ENCODE peak calls at places on chromosomes 2 and 18, in five cellular contexts. Z is HepG2, U is GM12878, S is K562, P is H1. Q is an unnamed sample. For H3K4me1, the result is how much of the 10 kb centered on the place peaks cover.

GRCh38 chr2:133312335-133312734 is 255.9 kb downstream of the NCKAP5 start:
- DNase-seq in Z (no peak), U (no peak), S (no peak), P (no peak), Q (no peak)

GRCh38 chr18:13266208-13267100 is 47.9 kb downstream of the LDLRAD4 start:
- DNase-seq in Z (no peak), U (no peak), S (no peak), P (no peak), Q (no peak)

GRCh38 chr18:44537521-44537920 is 143.2 kb upstream of the SETBP1 start:
- DNase-seq in Z (no peak), U (no peak), S (no peak), P (peak), Q (no peak)

GRCh38 chr18:11316546-11316945 is 167.2 kb upstream of the PIEZO2 start:
- DNase-seq in Z (no peak), U (no peak), S (no peak), P (no peak), Q (no peak)

GRCh38 chr2:196170202-196170680 is 1.1 kb downstream of the STK17B start:
- DNase-seq in Z (peak), U (no peak), S (peak), P (no peak), Q (peak)

GRCh38 chr2:38619458-38620164 is 16.9 kb upstream of the HNRNPLL start:
- DNase-seq in Z (no peak), U (no peak), S (no peak), P (no peak), Q (no peak)

GRCh38 chr2:191115391-191115790 is 35.4 kb downstream of the STAT4 start:
- DNase-seq in Z (no peak), U (peak), S (no peak), P (no peak), Q (no peak)

GRCh38 chr18:31603335-31603734 is 11.7 kb downstream of the TTR start:
- DNase-seq in Z (no peak), U (no peak), S (no peak), P (no peak), Q (no peak)

GRCh38 chr2:105754011-105754410 is 9.3 kb downstream of the NCK2 start:
- DNase-seq in Z (no peak), U (no peak), S (no peak), P (no peak), Q (no peak)

DNA sequence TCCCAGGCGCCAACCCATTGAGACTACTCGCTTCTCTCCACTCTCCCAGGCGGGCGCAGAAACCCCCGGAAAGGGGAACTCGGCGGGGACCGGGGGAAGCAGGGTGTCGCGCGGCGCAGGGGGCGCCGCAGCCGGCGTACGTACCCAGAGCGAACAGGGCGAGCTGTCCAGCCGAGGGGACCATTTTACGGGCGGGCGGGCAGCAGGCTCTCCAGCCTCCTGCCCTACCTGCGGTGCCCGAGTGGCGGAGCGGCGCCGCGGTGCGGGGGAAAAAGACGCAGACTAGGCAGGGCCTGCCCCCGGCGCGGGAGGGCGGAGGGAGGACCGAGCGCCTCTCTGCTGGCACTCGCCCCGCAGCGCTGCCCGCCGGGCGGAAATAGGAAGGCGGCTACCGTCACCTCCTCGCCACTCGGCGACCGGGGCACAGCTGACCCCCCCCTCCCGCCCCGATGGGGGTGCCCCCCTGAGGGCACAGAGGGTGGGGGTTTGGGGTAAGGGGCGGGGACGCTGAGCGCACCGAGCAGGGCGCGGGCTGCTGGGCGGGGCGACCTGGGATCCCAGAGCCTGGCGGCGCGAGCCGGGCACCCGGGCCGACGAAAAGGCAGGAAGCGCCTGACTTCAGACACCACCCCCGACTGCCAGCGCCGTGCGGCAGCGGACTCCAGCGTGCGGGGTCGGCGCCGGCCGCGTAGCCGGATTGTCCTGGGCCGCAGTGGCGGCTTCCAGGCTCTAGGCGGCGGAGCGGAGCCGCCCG is at the start of gene TGFA:
- DNase-seq in Z (peak), U (no peak), S (peak), P (peak), Q (peak)
- H3K4me1 ChIP-seq in Z (half or more), U (under half), S (under half), P (under half), Q (under half)

GRCh38 chr2:223980397-223980735 is 23.1 kb downstream of the MRPL44 start:
- DNase-seq in Z (no peak), U (no peak), S (no peak), P (no peak), Q (no peak)
- TF ChIP-seq CREB1 in Z (no peak), U (no peak), S (no peak), P (no peak), Q (no peak)

GRCh38 chr2:224561234-224562005 is 23.7 kb downstream of the CUL3 start:
- DNase-seq in Z (no peak), U (peak), S (no peak), P (no peak), Q (no peak)
- H3K4me1 ChIP-seq in Z (under half), U (under half), S (under half), P (under half), Q (under half)

GRCh38 chr2:13414907-13415306 is 698.2 kb downstream of the TRIB2 start:
- DNase-seq in Z (no peak), U (no peak), S (no peak), P (no peak), Q (no peak)

DNA sequence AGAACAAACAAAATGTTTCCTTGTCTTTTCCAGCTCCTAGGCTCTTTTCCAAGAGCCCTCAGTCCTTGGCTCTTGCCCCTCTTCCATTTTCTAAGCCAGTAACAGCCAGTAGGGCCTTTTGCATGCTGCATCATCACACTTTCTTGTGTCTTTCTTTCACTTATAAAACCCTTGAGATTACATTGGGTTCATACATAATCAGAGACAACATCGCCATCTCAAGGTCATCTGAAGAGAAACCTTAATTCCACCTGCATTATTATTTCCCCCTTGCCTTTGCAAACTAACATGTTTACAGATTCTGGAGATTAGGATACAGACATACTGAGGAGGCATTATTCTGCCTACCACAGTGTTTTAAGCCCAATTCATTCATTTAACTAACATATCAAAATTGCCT is 697.3 kb downstream of the TRIB2 start:
- DNase-seq in Z (no peak), U (no peak), S (no peak), P (no peak), Q (peak)
- TF ChIP-seq CREB1 in Z (no peak), U (no peak), S (no peak), P (no peak), Q (no peak)

GRCh38 chr2:70523996-70524965 is 29.3 kb downstream of the TGFA start:
- DNase-seq in Z (peak), U (no peak), S (no peak), P (peak), Q (peak)

GRCh38 chr2:70523672-70523995 is 30.0 kb downstream of the TGFA start:
- DNase-seq in Z (no peak), U (no peak), S (no peak), P (no peak), Q (no peak)

GRCh38 chr2:70520825-70521224 is 32.8 kb downstream of the TGFA start:
- DNase-seq in Z (no peak), U (no peak), S (no peak), P (no peak), Q (no peak)

GRCh38 chr2:70525032-70525431 is 28.6 kb downstream of the TGFA start:
- DNase-seq in Z (peak), U (no peak), S (no peak), P (no peak), Q (no peak)

DNA sequence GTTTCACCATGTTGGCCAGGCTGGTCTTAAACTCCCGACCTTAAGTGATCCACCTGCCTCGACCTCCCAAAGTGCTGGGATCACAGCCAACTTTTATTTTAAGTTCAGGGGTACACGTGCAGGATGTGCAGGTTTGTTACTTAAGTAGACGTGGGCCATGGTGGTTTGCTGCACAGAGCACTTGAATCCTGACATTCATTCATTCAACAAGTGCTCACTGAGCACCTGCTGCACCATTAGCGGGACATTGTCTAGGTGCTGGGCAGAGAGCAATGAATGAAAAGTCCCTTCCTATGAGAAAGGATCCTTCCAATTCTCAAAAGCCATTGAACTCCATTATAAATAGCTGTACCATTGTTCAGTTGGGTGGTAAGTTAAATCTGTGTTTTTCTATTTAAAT is 31.0 kb downstream of the TGFA start:
- DNase-seq in Z (no peak), U (no peak), S (no peak), P (no peak), Q (no peak)
- H3K4me1 ChIP-seq in Z (half or more), U (under half), S (under half), P (under half), Q (under half)

GRCh38 chr2:156585457-156585856 is 149.3 kb downstream of the GPD2 start:
- DNase-seq in Z (no peak), U (no peak), S (no peak), P (no peak), Q (no peak)

GRCh38 chr2:156593011-156593921 is 157.1 kb downstream of the GPD2 start:
- DNase-seq in Z (peak), U (no peak), S (no peak), P (no peak), Q (peak)

GRCh38 chr2:156590313-156590712 is 154.1 kb downstream of the GPD2 start:
- DNase-seq in Z (no peak), U (no peak), S (no peak), P (no peak), Q (no peak)

GRCh38 chr2:156586621-156587020 is 150.4 kb downstream of the GPD2 start:
- DNase-seq in Z (no peak), U (no peak), S (no peak), P (no peak), Q (no peak)

DNA sequence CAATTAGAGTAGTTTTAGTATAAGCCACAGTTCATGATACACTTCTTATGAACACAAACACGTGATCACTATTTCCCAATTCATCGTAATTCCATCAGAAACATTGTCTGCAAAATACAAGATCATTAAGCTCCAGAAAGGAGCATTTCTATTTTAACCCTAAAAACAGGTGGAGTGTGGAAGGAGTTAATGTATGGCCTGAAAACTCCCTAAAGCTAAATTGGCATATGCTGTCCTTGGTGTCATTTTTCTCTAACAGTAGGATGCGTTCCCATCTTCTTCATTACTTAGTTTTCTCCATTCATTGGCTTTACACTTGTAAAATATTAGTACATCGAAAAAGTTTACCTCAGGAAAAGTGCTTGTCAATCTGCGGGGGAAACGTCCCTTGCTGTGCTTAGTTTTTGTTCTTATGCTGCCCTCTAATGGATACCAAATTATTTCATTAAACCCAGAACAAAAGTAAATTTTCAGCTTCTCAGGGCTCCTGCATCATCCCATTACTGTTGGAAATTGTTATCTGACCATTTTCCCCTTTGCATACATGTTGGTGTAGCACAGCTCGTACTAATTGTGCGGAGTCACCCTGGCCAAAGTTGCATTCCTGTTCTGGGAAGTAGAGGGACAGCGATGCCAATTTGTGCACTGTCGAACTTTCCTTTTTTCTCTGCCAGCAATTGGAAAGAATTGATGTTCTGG is 153.4 kb downstream of the GPD2 start:
- DNase-seq in Z (peak), U (no peak), S (no peak), P (no peak), Q (peak)
- TF ChIP-seq CREB1 in Z (no peak), U (no peak), S (no peak), P (no peak), Q (no peak)

GRCh38 chr2:64115808-64116598 is 28.2 kb downstream of the PELI1 start:
- DNase-seq in Z (peak), U (no peak), S (no peak), P (no peak), Q (no peak)
- H3K4me1 ChIP-seq in Z (under half), U (under half), S (under half), P (under half), Q (half or more)

GRCh38 chr2:45469314-45470099 is 141.6 kb downstream of the SRBD1 start:
- DNase-seq in Z (peak), U (no peak), S (no peak), P (no peak), Q (no peak)
- TF ChIP-seq CREB1 in Z (no peak), U (no peak), S (no peak), P (no peak), Q (no peak)

Q was measured in GM23338.